ENCODE peak calls at places on chromosomes 1 and 21, in four cellular contexts. H is fibroblast of mammary gland, A is neural progenitor cell, N is fibroblast of gingiva. R is an unnamed sample.

GRCh38 chr1:246503341-246503740 is 3.7 kb downstream of the SMYD3 start:
- DNase-seq in A (no peak), H (peak; percentile 18), N (no peak), R (no peak)

GRCh38 chr1:62735491-62736171 is 47.4 kb upstream of the DOCK7 start:
- DNase-seq in H (peak; percentile 72), A (no peak), N (peak; percentile 67), R (peak; percentile 32)

GRCh38 chr1:26041978-26042377 is 3.9 kb downstream of the SLC30A2 start:
- DNase-seq in A (no peak), N (no peak), H (no peak), R (no peak)

GRCh38 chr1:36369061-36369470 is 16.7 kb downstream of the STK40 start:
- DNase-seq in A (peak; percentile 87), N (peak; percentile 51), H (peak; percentile 63), R (peak; percentile 55)

GRCh38 chr1:96979287-96979686 is 257.7 kb downstream of the PTBP2 start:
- DNase-seq in A (no peak), H (no peak), N (no peak), R (no peak)

GRCh38 chr1:77762072-77762476 is 2.4 kb upstream of the USP33 start:
- DNase-seq in N (peak; percentile 64), H (peak; percentile 86), A (no peak), R (no peak)

GRCh38 chr1:210586785-210587184 is 258.1 kb downstream of the HHAT start:
- DNase-seq in N (no peak), H (no peak), A (no peak), R (no peak)

GRCh38 chr1:168137515-168137821 is 738 bp upstream of the GPR161 start:
- DNase-seq in N (no peak), H (no peak), A (no peak), R (no peak)

GRCh38 chr1:115630342-115630741 is 11.4 kb upstream of the VANGL1 start:
- DNase-seq in H (no peak), N (no peak), A (no peak), R (no peak)

GRCh38 chr1:24898152-24898908 is 31.7 kb downstream of the RUNX3 start:
- DNase-seq in N (no peak), A (peak; percentile 67), H (peak; percentile 23), R (no peak)

GRCh38 chr1:7190261-7190660 is 405.0 kb downstream of the CAMTA1 start:
- DNase-seq in N (no peak), H (no peak), A (no peak), R (no peak)

GRCh38 chr1:183590225-183591191 is at the start of gene NCF2:
- DNase-seq in H (peak; percentile 29), A (no peak), N (no peak), R (no peak)

GRCh38 chr21:22806278-22806677 is 1808.1 kb downstream of the NCAM2 start:
- DNase-seq in A (no peak), N (no peak), H (no peak), R (no peak)

GRCh38 chr1:118921994-118922393 is 66.1 kb downstream of the TBX15 start:
- DNase-seq in H (no peak), A (no peak), N (no peak), R (no peak)

GRCh38 chr1:112237983-112238515 is 158.0 kb upstream of the CTTNBP2NL start:
- DNase-seq in N (no peak), H (no peak), A (no peak), R (no peak)

GRCh38 chr1:24955779-24956365 is 25.8 kb upstream of the RUNX3 start:
- DNase-seq in A (no peak), H (no peak), N (no peak), R (no peak)

GRCh38 chr1:47987601-47988000 is 9.6 kb downstream of the TRABD2B start:
- DNase-seq in H (no peak), N (no peak), A (no peak), R (no peak)

GRCh38 chr1:157155658-157156057 is 17.5 kb upstream of the ETV3 start:
- DNase-seq in A (no peak), N (no peak), H (no peak), R (no peak)